ENCODE peak calls at places on chromosomes 2 and 18, in five cellular contexts. One of them, this sample, is unnamed.

GRCh38 chr18:34339155-34339554 is 114.4 kb upstream of the NOL4 start:
- DNase-seq in SK-N-SH: no peak
- DNase-seq in H1: no peak
- DNase-seq in stomach: no peak
- DNase-seq in ovary: no peak
- DNase-seq in this sample: no peak

GRCh38 chr2:121999273-121999672 is 243.8 kb downstream of the TSN start:
- DNase-seq in SK-N-SH: peak
- DNase-seq in stomach: no peak
- DNase-seq in H1: no peak
- DNase-seq in ovary: no peak
- DNase-seq in this sample: no peak

GRCh38 chr18:74310411-74310810 is 5.2 kb upstream of the C18orf63 start:
- DNase-seq in stomach: no peak
- DNase-seq in H1: no peak
- DNase-seq in SK-N-SH: no peak
- DNase-seq in ovary: no peak
- DNase-seq in this sample: no peak

GRCh38 chr18:26656401-26656943 is 108.1 kb upstream of the KCTD1 start:
- DNase-seq in SK-N-SH: peak
- DNase-seq in H1: no peak
- DNase-seq in ovary: no peak
- DNase-seq in stomach: no peak
- DNase-seq in this sample: no peak

GRCh38 chr2:66435549-66435875 is 587 bp downstream of the MEIS1 start:
- DNase-seq in ovary: no peak
- DNase-seq in SK-N-SH: no peak
- DNase-seq in stomach: no peak
- DNase-seq in H1: no peak
- DNase-seq in this sample: no peak

GRCh38 chr2:238939074-238939473 is 91.2 kb downstream of the TWIST2 start:
- DNase-seq in ovary: peak
- DNase-seq in H1: no peak
- DNase-seq in SK-N-SH: no peak
- DNase-seq in stomach: no peak
- DNase-seq in this sample: peak

GRCh38 chr18:361941-362913 is 94.4 kb upstream of the THOC1 start:
- DNase-seq in stomach: no peak
- DNase-seq in ovary: no peak
- DNase-seq in SK-N-SH: peak
- DNase-seq in H1: no peak
- DNase-seq in this sample: peak

GRCh38 chr18:77702686-77703085 is 453.0 kb downstream of the GALR1 start:
- DNase-seq in SK-N-SH: peak
- DNase-seq in ovary: no peak
- DNase-seq in stomach: no peak
- DNase-seq in H1: no peak
- DNase-seq in this sample: no peak

GRCh38 chr2:172736419-172737174 is 952 bp downstream of the RAPGEF4 start:
- DNase-seq in H1: no peak
- DNase-seq in SK-N-SH: no peak
- DNase-seq in ovary: no peak
- DNase-seq in stomach: no peak
- DNase-seq in this sample: no peak

GRCh38 chr2:176122266-176122632 is 270 bp upstream of the HOXD9 start:
- DNase-seq in ovary: no peak
- DNase-seq in SK-N-SH: peak
- DNase-seq in stomach: no peak
- DNase-seq in H1: no peak
- DNase-seq in this sample: no peak

GRCh38 chr2:28643911-28644334 is 107.7 kb upstream of the PPP1CB start:
- DNase-seq in H1: no peak
- DNase-seq in stomach: peak
- DNase-seq in SK-N-SH: peak
- DNase-seq in ovary: peak
- DNase-seq in this sample: no peak

GRCh38 chr2:51158236-51158635 is 126.3 kb upstream of the NRXN1 start:
- DNase-seq in stomach: no peak
- DNase-seq in H1: no peak
- DNase-seq in ovary: no peak
- DNase-seq in SK-N-SH: no peak
- DNase-seq in this sample: no peak

GRCh38 chr18:5431836-5432575 is 111.8 kb downstream of the EPB41L3 start:
- DNase-seq in stomach: no peak
- DNase-seq in SK-N-SH: no peak
- DNase-seq in H1: no peak
- DNase-seq in ovary: no peak
- DNase-seq in this sample: no peak

GRCh38 chr2:72973566-72974435 is 56.5 kb downstream of the EMX1 start:
- DNase-seq in stomach: peak
- DNase-seq in SK-N-SH: peak
- DNase-seq in H1: no peak
- DNase-seq in ovary: no peak
- DNase-seq in this sample: no peak

GRCh38 chr2:72111061-72111460 is 36.6 kb downstream of the CYP26B1 start:
- DNase-seq in stomach: no peak
- DNase-seq in ovary: no peak
- DNase-seq in H1: no peak
- DNase-seq in SK-N-SH: no peak
- DNase-seq in this sample: no peak

GRCh38 chr18:47773931-47774330 is 156.5 kb downstream of the SMAD2 start:
- DNase-seq in stomach: no peak
- DNase-seq in H1: no peak
- DNase-seq in ovary: no peak
- DNase-seq in SK-N-SH: no peak
- DNase-seq in this sample: no peak

GRCh38 chr2:30987611-30988010 is 150.6 kb downstream of the GALNT14 start:
- DNase-seq in stomach: no peak
- DNase-seq in ovary: no peak
- DNase-seq in H1: no peak
- DNase-seq in SK-N-SH: no peak
- DNase-seq in this sample: no peak

GRCh38 chr2:84900951-84901350 is 4.5 kb upstream of the TMSB10 start:
- DNase-seq in ovary: no peak
- DNase-seq in H1: no peak
- DNase-seq in SK-N-SH: no peak
- DNase-seq in stomach: no peak
- DNase-seq in this sample: no peak

GRCh38 chr18:80197490-80197889 is 49.8 kb downstream of the PARD6G start:
- DNase-seq in stomach: no peak
- DNase-seq in SK-N-SH: no peak
- DNase-seq in ovary: no peak
- DNase-seq in H1: no peak
- DNase-seq in this sample: no peak

GRCh38 chr2:98518106-98518505 is 73.4 kb downstream of the INPP4A start:
- DNase-seq in SK-N-SH: peak
- DNase-seq in H1: no peak
- DNase-seq in ovary: no peak
- DNase-seq in stomach: no peak
- DNase-seq in this sample: no peak

GRCh38 chr2:177327065-177327464 is 62.5 kb upstream of the NFE2L2 start:
- DNase-seq in H1: no peak
- DNase-seq in ovary: no peak
- DNase-seq in stomach: no peak
- DNase-seq in SK-N-SH: no peak
- DNase-seq in this sample: no peak

GRCh38 chr2:17101091-17101490 is 417.1 kb downstream of the RAD51AP2 start:
- DNase-seq in H1: no peak
- DNase-seq in SK-N-SH: no peak
- DNase-seq in ovary: no peak
- DNase-seq in stomach: no peak
- DNase-seq in this sample: no peak

GRCh38 chr2:172200495-172201085 is 97.9 kb upstream of the DLX2 start:
- DNase-seq in stomach: no peak
- DNase-seq in SK-N-SH: no peak
- DNase-seq in ovary: no peak
- DNase-seq in H1: no peak
- DNase-seq in this sample: no peak

GRCh38 chr2:109481196-109481555 is 132.6 kb downstream of the SEPTIN10 start:
- DNase-seq in SK-N-SH: no peak
- DNase-seq in ovary: no peak
- DNase-seq in H1: no peak
- DNase-seq in stomach: peak
- DNase-seq in this sample: no peak

GRCh38 chr18:76610933-76611749 is 116.1 kb upstream of the ZNF516 start:
- DNase-seq in ovary: peak
- DNase-seq in stomach: peak
- DNase-seq in SK-N-SH: peak
- DNase-seq in H1: no peak
- DNase-seq in this sample: no peak

GRCh38 chr18:73733376-73733775 is 414.3 kb downstream of the FBXO15 start:
- DNase-seq in ovary: no peak
- DNase-seq in H1: no peak
- DNase-seq in SK-N-SH: no peak
- DNase-seq in stomach: no peak
- DNase-seq in this sample: no peak

GRCh38 chr2:174939046-174939445 is 66.1 kb downstream of the CHN1 start:
- DNase-seq in stomach: no peak
- DNase-seq in ovary: no peak
- DNase-seq in H1: no peak
- DNase-seq in SK-N-SH: no peak
- DNase-seq in this sample: no peak

GRCh38 chr2:158723921-158724802 is 71.0 kb upstream of the DAPL1 start:
- DNase-seq in H1: peak
- DNase-seq in stomach: peak
- DNase-seq in ovary: no peak
- DNase-seq in SK-N-SH: no peak
- DNase-seq in this sample: no peak

GRCh38 chr2:33494877-33495641 is 18.6 kb downstream of the RASGRP3 start:
- DNase-seq in stomach: no peak
- DNase-seq in SK-N-SH: no peak
- DNase-seq in ovary: no peak
- DNase-seq in H1: no peak
- DNase-seq in this sample: no peak

GRCh38 chr2:33495683-33496082 is 19.2 kb downstream of the RASGRP3 start:
- DNase-seq in SK-N-SH: no peak
- DNase-seq in H1: no peak
- DNase-seq in stomach: no peak
- DNase-seq in ovary: no peak
- DNase-seq in this sample: no peak

GRCh38 chr2:33496150-33496549 is 19.7 kb downstream of the RASGRP3 start:
- DNase-seq in stomach: no peak
- DNase-seq in SK-N-SH: no peak
- DNase-seq in H1: no peak
- DNase-seq in ovary: no peak
- DNase-seq in this sample: no peak

GRCh38 chr2:33498291-33498956 is 22.0 kb downstream of the RASGRP3 start:
- DNase-seq in SK-N-SH: no peak
- DNase-seq in ovary: no peak
- DNase-seq in stomach: no peak
- DNase-seq in H1: no peak
- DNase-seq in this sample: no peak

DNA sequence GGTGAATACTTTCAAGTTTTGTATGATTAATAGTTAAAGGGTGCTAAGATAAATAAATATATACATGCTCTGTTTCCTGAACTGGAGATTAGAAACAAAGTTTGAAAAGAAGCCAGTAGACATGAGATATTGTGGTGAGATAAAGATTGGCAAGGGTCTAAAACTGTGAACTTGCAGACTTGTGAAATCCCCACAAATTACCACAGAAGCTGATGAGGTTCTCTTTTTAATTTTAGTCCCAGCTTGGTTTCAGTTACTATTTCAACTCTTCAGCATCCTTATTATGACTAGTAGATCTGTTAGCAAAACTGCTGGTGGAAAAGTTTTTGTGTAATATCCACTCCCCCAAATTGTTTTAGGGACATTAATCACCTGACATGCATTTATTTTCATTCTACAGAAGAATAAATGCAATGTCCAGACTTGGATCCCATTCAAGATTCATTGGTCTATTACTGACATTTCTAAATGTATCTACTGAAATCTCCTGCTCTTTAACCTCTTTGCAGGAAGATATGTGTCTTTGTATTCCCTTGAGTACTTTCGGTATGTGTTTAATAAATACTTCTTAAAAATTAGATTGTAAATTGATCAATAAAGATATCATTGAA is 20.8 kb downstream of the RASGRP3 start:
- DNase-seq in stomach: no peak
- DNase-seq in ovary: no peak
- DNase-seq in H1: no peak
- DNase-seq in SK-N-SH: no peak
- DNase-seq in this sample: no peak
- TF ChIP-seq EP300 in stomach: no peak
- TF ChIP-seq EP300 in ovary: no peak
- TF ChIP-seq EP300 in H1: no peak
- TF ChIP-seq EP300 in SK-N-SH: no peak
- TF ChIP-seq EP300 in this sample: no peak

DNA sequence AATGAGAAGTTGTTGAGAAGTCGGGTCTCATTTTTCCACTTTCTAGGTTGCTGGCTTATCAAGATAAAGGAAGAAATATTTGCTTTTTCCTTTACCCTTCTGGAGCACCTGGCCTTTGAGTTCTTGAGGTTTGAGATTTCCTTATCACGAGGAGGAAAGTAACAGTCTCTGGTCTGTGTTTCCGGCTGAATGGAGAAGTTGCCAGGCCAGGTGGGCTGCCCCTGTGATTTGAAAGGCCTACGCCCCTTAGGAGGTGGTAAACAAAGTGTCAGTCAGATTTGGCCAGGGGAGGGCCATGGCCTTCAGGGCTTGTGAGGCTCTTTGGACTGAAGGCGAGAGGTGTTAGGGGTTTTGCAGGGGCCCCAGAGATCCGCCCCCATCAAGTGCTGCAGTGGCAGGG is 156.7 kb upstream of the HAAO start:
- DNase-seq in SK-N-SH: no peak
- DNase-seq in stomach: peak
- DNase-seq in ovary: no peak
- DNase-seq in H1: no peak
- DNase-seq in this sample: no peak
- H3K27ac ChIP-seq in SK-N-SH: no peak
- H3K27ac ChIP-seq in stomach: peak
- H3K27ac ChIP-seq in ovary: no peak
- H3K27ac ChIP-seq in H1: no peak
- H3K27ac ChIP-seq in this sample: peak

GRCh38 chr18:49708674-49709580 is 104.4 kb downstream of the ACAA2 start:
- DNase-seq in SK-N-SH: no peak
- DNase-seq in stomach: no peak
- DNase-seq in ovary: no peak
- DNase-seq in H1: no peak
- DNase-seq in this sample: no peak
- TF ChIP-seq EP300 in SK-N-SH: no peak
- TF ChIP-seq EP300 in stomach: no peak
- TF ChIP-seq EP300 in ovary: no peak
- TF ChIP-seq EP300 in H1: no peak
- TF ChIP-seq EP300 in this sample: no peak

GRCh38 chr18:62669225-62669624 is 46.1 kb upstream of the PHLPP1 start:
- DNase-seq in SK-N-SH: no peak
- DNase-seq in ovary: no peak
- DNase-seq in H1: no peak
- DNase-seq in stomach: no peak
- DNase-seq in this sample: no peak

GRCh38 chr18:62662799-62663173 is 52.6 kb upstream of the PHLPP1 start:
- DNase-seq in stomach: no peak
- DNase-seq in SK-N-SH: no peak
- DNase-seq in ovary: no peak
- DNase-seq in H1: no peak
- DNase-seq in this sample: no peak

GRCh38 chr18:62659698-62660097 is 55.6 kb upstream of the PHLPP1 start:
- DNase-seq in ovary: no peak
- DNase-seq in SK-N-SH: no peak
- DNase-seq in H1: no peak
- DNase-seq in stomach: no peak
- DNase-seq in this sample: no peak

GRCh38 chr18:62660741-62661140 is 54.6 kb upstream of the PHLPP1 start:
- DNase-seq in ovary: no peak
- DNase-seq in stomach: no peak
- DNase-seq in SK-N-SH: no peak
- DNase-seq in H1: no peak
- DNase-seq in this sample: no peak

GRCh38 chr18:62663731-62664336 is 51.5 kb upstream of the PHLPP1 start:
- DNase-seq in H1: no peak
- DNase-seq in stomach: no peak
- DNase-seq in SK-N-SH: no peak
- DNase-seq in ovary: no peak
- DNase-seq in this sample: no peak
- H3K27ac ChIP-seq in H1: no peak
- H3K27ac ChIP-seq in stomach: no peak
- H3K27ac ChIP-seq in SK-N-SH: no peak
- H3K27ac ChIP-seq in ovary: no peak
- H3K27ac ChIP-seq in this sample: no peak

This sample was measured in tibial nerve.